ENCODE peak calls at places on chromosomes 6 and 20, in four cellular contexts. G is osteocyte, B is germinal center, C is NCI-H1092 treated with DMSO at 0.1 percent for 48 hours. A is an unnamed sample.

GRCh38 chr6:107712523-107713213 is 111.4 kb downstream of the SCML4 start:
- DNase-seq in G (no peak), B (no peak), C (no peak), A (no peak)

GRCh38 chr6:150256618-150257272 is 112.1 kb upstream of the IYD start:
- DNase-seq in G (no peak), B (no peak), C (no peak), A (no peak)

GRCh38 chr20:54227751-54228150 is 19.9 kb downstream of the PFDN4 start:
- DNase-seq in G (no peak), B (no peak), C (no peak), A (no peak)

GRCh38 chr6:9455794-9456193 is 959.1 kb downstream of the TFAP2A start:
- DNase-seq in G (no peak), B (no peak), C (no peak), A (no peak)

GRCh38 chr20:33676652-33677645 is 2.7 kb upstream of the NECAB3 start:
- DNase-seq in G (no peak), B (peak), C (no peak), A (no peak)

GRCh38 chr6:146546440-146546839 is 2.8 kb downstream of the RAB32 start:
- DNase-seq in G (no peak), B (no peak), C (no peak), A (no peak)

GRCh38 chr6:31060162-31060561 is 49.9 kb downstream of the MUC22 start:
- DNase-seq in G (no peak), B (no peak), C (no peak), A (no peak)

GRCh38 chr6:56279346-56280080 is 32.1 kb upstream of the COL21A1 start:
- DNase-seq in G (no peak), B (no peak), C (no peak), A (no peak)

GRCh38 chr20:20459726-20460125 is 91.8 kb downstream of the INSM1 start:
- DNase-seq in G (no peak), B (no peak), C (no peak), A (no peak)